ENCODE peak calls at places on chromosomes 13 and 19, in five cellular contexts. One of them, this sample, is unnamed.

GRCh38 chr19:15091918-15092753 is 10.1 kb downstream of the OR1I1 start:
- DNase-seq in NT2/D1: peak
- DNase-seq in H1: peak
- DNase-seq in GM12878: no peak
- DNase-seq in HepG2: peak
- DNase-seq in this sample: peak

GRCh38 chr13:38462605-38463004 is 113.0 kb downstream of the UFM1 start:
- DNase-seq in NT2/D1: no peak
- DNase-seq in H1: no peak
- DNase-seq in GM12878: no peak
- DNase-seq in HepG2: no peak
- DNase-seq in this sample: no peak

GRCh38 chr19:51168571-51169282 is 26.6 kb downstream of the SIGLEC7 start:
- DNase-seq in NT2/D1: no peak
- DNase-seq in H1: no peak
- DNase-seq in GM12878: no peak
- DNase-seq in HepG2: no peak
- DNase-seq in this sample: no peak

GRCh38 chr13:106534844-106535551 is 464 bp downstream of the EFNB2 start:
- DNase-seq in NT2/D1: no peak
- DNase-seq in H1: peak
- DNase-seq in GM12878: no peak
- DNase-seq in HepG2: no peak
- DNase-seq in this sample: no peak

GRCh38 chr19:38070573-38070972 is 153.4 kb downstream of the DPF1 start:
- DNase-seq in NT2/D1: no peak
- DNase-seq in H1: no peak
- DNase-seq in GM12878: no peak
- DNase-seq in HepG2: no peak
- DNase-seq in this sample: no peak

GRCh38 chr13:96540656-96541055 is 450.7 kb downstream of the HS6ST3 start:
- DNase-seq in NT2/D1: no peak
- DNase-seq in H1: no peak
- DNase-seq in GM12878: no peak
- DNase-seq in HepG2: no peak
- DNase-seq in this sample: no peak

GRCh38 chr13:103799028-103799427 is 732.8 kb upstream of the SLC10A2 start:
- DNase-seq in NT2/D1: no peak
- DNase-seq in H1: no peak
- DNase-seq in GM12878: no peak
- DNase-seq in HepG2: no peak
- DNase-seq in this sample: no peak

GRCh38 chr19:46232938-46233621 is 3.5 kb downstream of the IGFL1 start:
- DNase-seq in NT2/D1: no peak
- DNase-seq in H1: no peak
- DNase-seq in GM12878: no peak
- DNase-seq in HepG2: no peak
- DNase-seq in this sample: no peak

GRCh38 chr13:35720690-35721554 is 244.4 kb upstream of the MAB21L1 start:
- DNase-seq in NT2/D1: peak
- DNase-seq in H1: peak
- DNase-seq in GM12878: no peak
- DNase-seq in HepG2: peak
- DNase-seq in this sample: peak

GRCh38 chr13:42973581-42973980 is 18.5 kb downstream of the EPSTI1 start:
- DNase-seq in NT2/D1: no peak
- DNase-seq in H1: no peak
- DNase-seq in GM12878: no peak
- DNase-seq in HepG2: no peak
- DNase-seq in this sample: no peak

GRCh38 chr19:51660975-51661600 is 14.5 kb upstream of the SIGLEC14 start:
- DNase-seq in NT2/D1: peak
- DNase-seq in H1: peak
- DNase-seq in GM12878: no peak
- DNase-seq in HepG2: peak
- DNase-seq in this sample: peak

GRCh38 chr19:12880551-12881171 is 588 bp downstream of the DNASE2 start:
- DNase-seq in NT2/D1: no peak
- DNase-seq in H1: no peak
- DNase-seq in GM12878: no peak
- DNase-seq in HepG2: no peak
- DNase-seq in this sample: peak

GRCh38 chr13:113804017-113804702 is 45.1 kb downstream of the TMEM255B start:
- DNase-seq in NT2/D1: no peak
- DNase-seq in H1: no peak
- DNase-seq in GM12878: no peak
- DNase-seq in HepG2: no peak
- DNase-seq in this sample: no peak

GRCh38 chr19:50607874-50608785 is 31.6 kb downstream of the SYT3 start:
- DNase-seq in NT2/D1: peak
- DNase-seq in H1: peak
- DNase-seq in GM12878: peak
- DNase-seq in HepG2: peak
- DNase-seq in this sample: peak

GRCh38 chr13:72205773-72206172 is 338.8 kb upstream of the DACH1 start:
- DNase-seq in NT2/D1: no peak
- DNase-seq in H1: no peak
- DNase-seq in GM12878: no peak
- DNase-seq in HepG2: no peak
- DNase-seq in this sample: no peak

GRCh38 chr13:74039154-74039553 is 95.0 kb downstream of the KLF12 start:
- DNase-seq in NT2/D1: no peak
- DNase-seq in H1: no peak
- DNase-seq in GM12878: no peak
- DNase-seq in HepG2: no peak
- DNase-seq in this sample: no peak

GRCh38 chr19:58479303-58479702 is 3.2 kb downstream of the ZNF446 start:
- DNase-seq in NT2/D1: no peak
- DNase-seq in H1: no peak
- DNase-seq in GM12878: no peak
- DNase-seq in HepG2: no peak
- DNase-seq in this sample: no peak

GRCh38 chr13:96967248-96967745 is 27.0 kb downstream of the OXGR1 start:
- DNase-seq in NT2/D1: peak
- DNase-seq in H1: no peak
- DNase-seq in GM12878: no peak
- DNase-seq in HepG2: peak
- DNase-seq in this sample: peak

GRCh38 chr13:50693755-50694154 is 149.7 kb downstream of the DLEU7 start:
- DNase-seq in NT2/D1: peak
- DNase-seq in H1: no peak
- DNase-seq in GM12878: no peak
- DNase-seq in HepG2: no peak
- DNase-seq in this sample: no peak

GRCh38 chr13:43688230-43688907 is 98.4 kb downstream of the ENOX1 start:
- DNase-seq in NT2/D1: no peak
- DNase-seq in H1: no peak
- DNase-seq in GM12878: no peak
- DNase-seq in HepG2: no peak
- DNase-seq in this sample: no peak

GRCh38 chr13:49292742-49293498 is 45.2 kb downstream of the CDADC1 start:
- DNase-seq in NT2/D1: no peak
- DNase-seq in H1: no peak
- DNase-seq in GM12878: no peak
- DNase-seq in HepG2: no peak
- DNase-seq in this sample: peak

GRCh38 chr19:4987286-4987685 is 18.4 kb downstream of the KDM4B start:
- DNase-seq in NT2/D1: no peak
- DNase-seq in H1: no peak
- DNase-seq in GM12878: no peak
- DNase-seq in HepG2: no peak
- DNase-seq in this sample: no peak

GRCh38 chr19:9323557-9323918 is 441 bp upstream of the ZNF559 start:
- DNase-seq in NT2/D1: peak
- DNase-seq in H1: no peak
- DNase-seq in GM12878: peak
- DNase-seq in HepG2: peak
- DNase-seq in this sample: peak

GRCh38 chr13:43915451-43915850 is 35.7 kb downstream of the LACC1 start:
- DNase-seq in NT2/D1: no peak
- DNase-seq in H1: no peak
- DNase-seq in GM12878: no peak
- DNase-seq in HepG2: no peak
- DNase-seq in this sample: no peak

GRCh38 chr19:29665215-29665825 is at the start of gene PLEKHF1:
- DNase-seq in NT2/D1: peak
- DNase-seq in H1: peak
- DNase-seq in GM12878: no peak
- DNase-seq in HepG2: peak
- DNase-seq in this sample: peak

GRCh38 chr19:10769533-10770491 is 51.9 kb downstream of the DNM2 start:
- DNase-seq in NT2/D1: no peak
- DNase-seq in H1: no peak
- DNase-seq in GM12878: no peak
- DNase-seq in HepG2: peak
- DNase-seq in this sample: no peak

GRCh38 chr13:108968566-108968965 is 339.2 kb downstream of the MYO16 start:
- DNase-seq in NT2/D1: no peak
- DNase-seq in H1: no peak
- DNase-seq in GM12878: no peak
- DNase-seq in HepG2: no peak
- DNase-seq in this sample: no peak
- TF ChIP-seq SUZ12 in NT2/D1: no peak
- TF ChIP-seq SUZ12 in H1: no peak
- TF ChIP-seq SUZ12 in GM12878: no peak
- TF ChIP-seq SUZ12 in HepG2: no peak
- TF ChIP-seq SUZ12 in this sample: no peak

DNA sequence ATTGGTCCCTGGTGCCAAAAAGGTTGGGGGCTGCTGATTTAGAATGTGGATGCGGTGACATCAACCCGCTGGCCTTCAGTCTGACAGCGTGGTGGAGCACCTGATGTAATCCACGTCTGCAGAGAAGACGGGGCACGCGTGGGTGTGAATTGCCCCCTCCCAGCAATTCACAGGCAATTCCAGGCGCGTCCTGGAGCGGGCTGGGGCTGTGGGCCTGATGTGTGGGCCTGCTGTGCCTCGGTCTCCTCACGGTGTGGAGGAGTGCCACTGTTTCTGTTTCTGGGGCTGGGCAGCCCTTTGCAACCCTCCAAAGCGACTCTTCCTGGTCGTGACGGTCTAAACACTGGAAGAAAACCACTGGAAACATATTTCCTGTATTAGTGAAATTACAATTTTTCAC is 213.8 kb upstream of the SOX1 start:
- DNase-seq in NT2/D1: no peak
- DNase-seq in H1: peak
- DNase-seq in GM12878: no peak
- DNase-seq in HepG2: no peak
- DNase-seq in this sample: no peak
- TF ChIP-seq SUZ12 in NT2/D1: no peak
- TF ChIP-seq SUZ12 in H1: no peak
- TF ChIP-seq SUZ12 in GM12878: no peak
- TF ChIP-seq SUZ12 in HepG2: no peak
- TF ChIP-seq SUZ12 in this sample: no peak

DNA sequence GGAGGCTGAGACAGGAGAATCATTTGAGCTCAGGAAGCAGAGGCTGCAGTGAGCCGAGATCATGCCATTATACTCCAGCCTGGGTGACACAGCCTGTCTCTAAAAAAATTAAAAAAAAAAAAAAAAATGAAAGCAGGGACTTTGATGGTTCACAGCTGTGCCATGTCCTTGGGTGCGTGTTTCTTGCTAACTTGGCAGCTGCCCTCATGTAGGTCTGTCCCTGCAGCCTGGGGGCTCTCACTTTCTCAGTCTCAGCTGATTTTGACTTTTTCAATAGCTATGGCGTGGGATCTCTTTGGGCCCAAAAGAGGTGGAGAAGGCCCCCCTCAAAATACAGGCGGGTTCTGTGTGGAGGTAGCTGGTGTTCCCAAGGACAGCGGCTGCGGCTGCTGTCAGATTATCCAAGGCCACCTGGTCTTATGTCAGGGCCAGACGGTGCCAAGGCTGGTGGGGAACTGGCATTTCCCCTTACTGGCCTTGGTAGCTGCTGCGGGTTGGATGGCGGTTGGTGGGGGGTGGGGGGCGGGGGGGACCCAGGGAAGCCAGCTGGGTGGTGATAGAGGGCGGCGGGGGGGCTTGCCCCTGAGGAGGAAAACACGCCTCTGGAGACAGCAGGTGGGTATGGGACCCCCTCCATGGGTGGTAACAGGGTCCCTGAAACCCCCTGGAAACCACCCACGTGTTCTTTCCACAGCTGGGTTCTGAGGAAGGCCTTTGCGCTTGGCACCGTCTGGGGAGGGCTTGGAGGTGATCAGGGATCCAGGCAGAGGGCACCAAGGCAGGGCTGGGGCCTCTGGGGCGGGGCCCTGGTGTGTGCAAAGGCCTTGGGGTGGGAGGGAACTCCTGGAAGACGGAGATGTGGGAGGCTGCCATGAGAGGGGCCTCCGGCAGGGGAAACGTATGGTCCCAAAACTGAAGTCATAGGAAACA is 4.2 kb downstream of the TIMM13 start:
- DNase-seq in NT2/D1: no peak
- DNase-seq in H1: no peak
- DNase-seq in GM12878: no peak
- DNase-seq in HepG2: no peak
- DNase-seq in this sample: no peak
- TF ChIP-seq SUZ12 in NT2/D1: no peak
- TF ChIP-seq SUZ12 in H1: no peak
- TF ChIP-seq SUZ12 in GM12878: no peak
- TF ChIP-seq SUZ12 in HepG2: no peak
- TF ChIP-seq SUZ12 in this sample: no peak

DNA sequence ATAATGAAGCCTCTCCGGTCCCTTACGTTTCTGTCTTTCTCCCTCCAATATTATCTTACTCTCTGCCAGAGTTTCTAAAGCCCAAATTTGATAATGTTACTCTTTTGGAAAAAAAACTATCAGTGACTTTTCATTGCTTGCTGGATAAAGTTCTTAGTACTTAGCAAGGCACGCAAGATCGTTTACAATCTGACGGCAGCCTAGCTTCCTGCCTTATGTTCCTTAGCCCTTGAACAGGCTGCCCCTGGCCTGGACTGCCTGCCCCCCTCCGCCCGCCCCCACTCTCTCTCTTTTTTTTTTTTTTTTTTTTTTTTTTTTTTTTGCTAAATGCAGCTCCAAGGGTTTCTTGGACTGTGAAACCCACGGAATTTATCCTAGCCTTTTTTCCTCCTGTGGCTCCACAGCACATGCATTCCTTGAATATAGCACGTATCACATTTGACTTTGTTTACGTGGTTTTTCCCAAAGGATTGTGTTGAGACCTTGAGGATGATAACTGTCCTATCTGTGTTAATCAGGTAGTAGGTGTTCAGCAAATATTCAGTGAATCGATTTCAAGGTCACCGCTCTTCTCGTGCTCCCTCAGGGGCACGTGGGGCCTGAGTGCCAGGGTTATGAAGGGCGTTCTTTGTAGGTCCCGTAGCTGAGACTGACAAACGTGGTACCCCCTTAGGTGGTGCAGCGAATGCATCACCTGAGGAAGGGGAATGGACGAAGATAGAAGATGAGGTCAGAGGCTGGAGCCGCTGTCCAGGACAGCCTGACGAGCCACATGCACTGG is 130.9 kb upstream of the RNF113B start:
- DNase-seq in NT2/D1: no peak
- DNase-seq in H1: no peak
- DNase-seq in GM12878: no peak
- DNase-seq in HepG2: no peak
- DNase-seq in this sample: no peak
- TF ChIP-seq SUZ12 in NT2/D1: no peak
- TF ChIP-seq SUZ12 in H1: no peak
- TF ChIP-seq SUZ12 in GM12878: no peak
- TF ChIP-seq SUZ12 in HepG2: no peak
- TF ChIP-seq SUZ12 in this sample: no peak

This sample was measured in HEK293T.